ENCODE peak calls at places on chromosomes 5 and 9, in ten cellular contexts. V is GM10248, J is IMR-90, C is body of pancreas, K is type B pancreatic cell, A is WERI-Rb-1, U is Calu3, W is spleen, Y is H1, P is OCI-LY7. H is an unnamed sample.

GRCh38 chr5:151047814-151048425 is 27.5 kb downstream of the GPX3 start:
- DNase-seq in V (peak; percentile 43), P (peak; percentile 37), Y (peak; percentile 55), W (no peak), C (no peak), A (peak; percentile 33), K (no peak), J (no peak), U (peak; percentile 30), H (peak; percentile 26)

GRCh38 chr5:27020965-27021364 is 17.4 kb downstream of the CDH9 start:
- DNase-seq in K (no peak), V (no peak), P (no peak), Y (no peak), C (no peak), A (no peak), U (no peak), W (no peak), J (peak; percentile 0), H (no peak)

GRCh38 chr9:1979815-1980367 is 35.3 kb upstream of the SMARCA2 start:
- DNase-seq in K (no peak), W (no peak), V (no peak), A (no peak), C (peak; percentile 17), P (no peak), U (no peak), J (peak; percentile 49), Y (no peak), H (no peak)

GRCh38 chr9:80285325-80285724 is 713.6 kb downstream of the TLE4 start:
- DNase-seq in V (no peak), A (peak; percentile 36), P (no peak), K (no peak), Y (no peak), U (no peak), W (no peak), J (peak; percentile 7), C (no peak), H (no peak)

GRCh38 chr5:157273131-157273556 is 7.2 kb downstream of the CYFIP2 start:
- DNase-seq in A (no peak), W (no peak), C (no peak), K (no peak), Y (no peak), J (no peak), U (no peak), P (peak; percentile 81), V (peak; percentile 58), H (no peak)

GRCh38 chr5:67799732-67800234 is 415.8 kb upstream of the PIK3R1 start:
- DNase-seq in K (no peak), U (no peak), V (no peak), C (peak; percentile 23), A (no peak), P (no peak), Y (no peak), W (no peak), J (no peak), H (no peak)

GRCh38 chr5:59685806-59686205 is 207.7 kb downstream of the PDE4D start:
- DNase-seq in K (no peak), C (no peak), P (peak; percentile 24), J (peak; percentile 9), A (peak; percentile 32), Y (no peak), U (no peak), V (no peak), W (no peak), H (no peak)

GRCh38 chr5:107538331-107539162 is 132.2 kb downstream of the EFNA5 start:
- DNase-seq in W (no peak), V (no peak), P (no peak), C (no peak), K (no peak), A (no peak), J (peak; percentile 20), Y (no peak), U (no peak), H (no peak)

GRCh38 chr9:97853844-97854695 is 1.0 kb downstream of the FOXE1 start:
- DNase-seq in P (peak; percentile 9), U (peak; percentile 52), V (no peak), Y (peak; percentile 77), C (no peak), A (peak; percentile 87), W (peak; percentile 86), J (peak; percentile 33), K (no peak), H (peak; percentile 63)

GRCh38 chr9:111839981-111840380 is 45.2 kb upstream of the SHOC1 start:
- DNase-seq in J (peak; percentile 70), C (no peak), Y (no peak), V (no peak), U (no peak), P (no peak), A (no peak), K (no peak), W (no peak), H (no peak)

GRCh38 chr9:88076286-88077070 is 61.8 kb downstream of the SPATA31C2 start:
- DNase-seq in Y (peak; percentile 83), U (peak; percentile 86), K (peak; percentile 84), P (no peak), A (peak; percentile 54), W (peak; percentile 75), V (no peak), C (peak; percentile 97), J (peak; percentile 55), H (peak; percentile 72)
- TF ChIP-seq CTCF in Y (no peak), U (no peak), K (peak; percentile 51), P (no peak), A (peak; percentile 48), W (no peak), V (no peak), C (peak; percentile 60), J (no peak), H (no peak)

GRCh38 chr5:168477060-168477459 is 9.2 kb upstream of the RARS1 start:
- DNase-seq in V (no peak), U (no peak), J (peak; percentile 78), Y (no peak), W (peak; percentile 44), A (no peak), P (no peak), C (no peak), K (no peak), H (no peak)

GRCh38 chr5:168467755-168468280 is 18.5 kb upstream of the RARS1 start:
- DNase-seq in J (no peak), V (no peak), P (no peak), U (no peak), K (no peak), W (peak; percentile 54), C (no peak), A (peak; percentile 54), Y (no peak), H (no peak)

GRCh38 chr5:168471785-168472184 is 14.5 kb upstream of the RARS1 start:
- DNase-seq in C (no peak), A (no peak), V (no peak), P (no peak), K (no peak), Y (no peak), W (no peak), J (peak; percentile 59), U (no peak), H (no peak)

GRCh38 chr5:168468836-168469235 is 17.4 kb upstream of the RARS1 start:
- DNase-seq in K (no peak), U (no peak), Y (no peak), V (no peak), C (no peak), W (no peak), P (no peak), J (peak; percentile 93), A (no peak), H (no peak)

DNA sequence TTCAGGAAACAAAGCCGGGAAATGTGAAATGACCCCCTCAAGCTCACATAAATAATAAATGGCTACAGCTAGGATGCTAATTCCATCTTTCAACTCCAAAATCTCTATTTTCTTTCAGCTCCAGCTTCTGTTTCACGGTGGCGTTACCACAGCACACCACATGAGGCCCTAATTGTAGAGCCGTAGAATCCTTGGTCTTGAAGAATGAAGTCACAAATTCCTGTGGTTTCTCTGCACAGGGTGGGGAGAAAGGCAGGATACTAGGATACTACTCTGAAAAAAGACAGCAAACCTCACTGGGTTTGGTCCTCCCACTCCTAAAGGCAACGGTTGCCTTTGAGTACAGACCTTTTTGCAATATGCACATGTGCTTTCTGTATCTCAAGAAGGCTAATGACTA is 13.9 kb upstream of the RARS1 start:
- DNase-seq in P (no peak), J (peak; percentile 96), V (no peak), K (no peak), A (no peak), U (peak; percentile 8), C (no peak), Y (no peak), W (no peak), H (no peak)
- TF ChIP-seq CTCF in P (no peak), J (peak; percentile 53), V (no peak), K (no peak), A (no peak), U (no peak), C (no peak), Y (no peak), W (no peak), H (no peak)

GRCh38 chr5:61171479-61171878 is 9.2 kb upstream of the SMIM15 start:
- DNase-seq in P (no peak), K (no peak), Y (no peak), V (no peak), J (no peak), W (no peak), C (no peak), A (no peak), U (no peak), H (no peak)
- TF ChIP-seq CTCF in P (no peak), K (no peak), Y (no peak), V (no peak), J (no peak), W (no peak), C (no peak), A (no peak), U (no peak), H (no peak)

DNA sequence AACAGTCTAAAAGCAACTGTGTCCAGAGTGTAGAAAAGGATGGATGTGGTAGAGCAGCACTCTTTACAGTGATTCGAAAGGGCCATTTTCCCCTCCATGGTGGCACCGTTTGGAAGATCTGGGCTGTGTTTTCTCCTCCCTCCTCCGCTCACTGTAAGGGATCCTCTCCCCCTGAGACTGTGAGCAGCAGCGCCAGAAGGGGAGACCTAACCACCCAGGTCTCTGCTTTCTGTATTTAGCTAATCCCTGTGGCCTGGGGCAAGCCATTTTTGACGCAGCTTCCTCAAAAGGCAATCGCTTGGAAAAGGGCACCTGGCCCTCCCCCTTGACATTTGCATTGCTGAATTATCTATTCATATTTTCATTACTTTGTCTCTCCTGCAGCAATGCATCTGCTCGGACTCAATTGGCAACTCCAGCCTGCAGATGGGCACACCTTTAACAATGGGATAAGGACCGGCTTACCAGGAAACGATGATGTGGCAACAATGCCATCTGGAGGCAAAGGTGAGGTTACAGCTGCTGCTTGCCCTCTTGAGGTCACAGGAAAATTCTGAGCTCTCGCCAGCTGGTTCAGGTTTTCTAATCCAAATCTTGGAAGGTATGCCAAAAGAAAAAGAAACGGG is 244.3 kb upstream of the WWC1 start:
- DNase-seq in Y (peak; percentile 78), V (peak; percentile 23), P (peak; percentile 16), J (peak; percentile 22), W (no peak), U (peak; percentile 71), K (no peak), C (peak; percentile 74), A (peak; percentile 81), H (peak; percentile 61)
- TF ChIP-seq CTCF in Y (peak; percentile 88), V (peak; percentile 20), P (peak; percentile 64), J (peak; percentile 35), W (no peak), U (peak; percentile 64), K (peak; percentile 73), C (peak; percentile 58), A (peak; percentile 82), H (peak; percentile 60)

H was measured in nephron progenitor cell.